ENCODE peak calls at places on chromosomes 13 and 19, in seven cellular contexts. U is HTR-8/SVneo; W is renal cortical epithelial cell; M is HS-5; F is retina; L is stimulated activated CD8-positive, alpha-beta memory T cell treated with anti-CD3 and anti-CD28 coated beads, Interleukin-2, amount 100 ng/mL, for 48 hours; R is brain microvascular endothelial cell. I is an unnamed sample.

GRCh38 chr13:35598790-35599369 is 122.4 kb upstream of the MAB21L1 start:
- DNase-seq in U (no peak), W (no peak), M (no peak), F (no peak), L (no peak), R (no peak), I (no peak)

GRCh38 chr13:74114202-74114601 is 20.0 kb downstream of the KLF12 start:
- DNase-seq in U (no peak), W (no peak), M (no peak), F (no peak), L (no peak), R (no peak), I (no peak)

GRCh38 chr13:113906566-113906965 is 42.7 kb upstream of the GAS6 start:
- DNase-seq in U (no peak), W (no peak), M (no peak), F (no peak), L (no peak), R (no peak), I (no peak)

GRCh38 chr19:47430041-47430802 is 10.9 kb upstream of the MEIS3 start:
- DNase-seq in U (no peak), W (no peak), M (no peak), F (peak), L (no peak), R (no peak), I (peak)

GRCh38 chr13:78638216-78638615 is 20.7 kb downstream of the OBI1 start:
- DNase-seq in U (no peak), W (no peak), M (no peak), F (no peak), L (no peak), R (no peak), I (no peak)

GRCh38 chr19:31107096-31107495 is 242.1 kb downstream of the TSHZ3 start:
- DNase-seq in U (no peak), W (no peak), M (no peak), F (no peak), L (no peak), R (no peak), I (no peak)

GRCh38 chr13:28321751-28322150 is 173.2 kb downstream of the FLT1 start:
- DNase-seq in U (no peak), W (no peak), M (no peak), F (no peak), L (no peak), R (no peak), I (no peak)

GRCh38 chr19:21328402-21328801 is 808 bp downstream of the ZNF708 start:
- DNase-seq in U (no peak), W (peak), M (peak), F (no peak), L (no peak), R (no peak), I (peak)

GRCh38 chr19:44813331-44814131 is 4.6 kb downstream of the BCAM start:
- DNase-seq in U (no peak), W (no peak), M (no peak), F (no peak), L (no peak), R (no peak), I (no peak)

GRCh38 chr19:11173516-11174155 is 18.1 kb upstream of the SPC24 start:
- DNase-seq in U (no peak), W (no peak), M (no peak), F (no peak), L (no peak), R (no peak), I (no peak)

GRCh38 chr13:101291216-101291615 is 125.1 kb downstream of the NALCN start:
- DNase-seq in U (no peak), W (no peak), M (no peak), F (no peak), L (no peak), R (no peak), I (no peak)

GRCh38 chr19:6761053-6761676 is 6.1 kb downstream of the SH2D3A start:
- DNase-seq in U (no peak), W (no peak), M (no peak), F (no peak), L (no peak), R (no peak), I (peak)

GRCh38 chr13:72643339-72643989 is 84.0 kb downstream of the MZT1 start:
- DNase-seq in U (no peak), W (peak), M (no peak), F (no peak), L (peak), R (peak), I (peak)

GRCh38 chr13:113903361-113903760 is 39.5 kb upstream of the GAS6 start:
- DNase-seq in U (no peak), W (no peak), M (no peak), F (no peak), L (no peak), R (peak), I (no peak)

GRCh38 chr19:55305491-55305890 is 19.6 kb downstream of the TMEM150B start:
- DNase-seq in U (peak), W (no peak), M (no peak), F (peak), L (no peak), R (no peak), I (peak)

GRCh38 chr19:19465436-19466070 is 49.8 kb downstream of the TSSK6 start:
- DNase-seq in U (no peak), W (no peak), M (no peak), F (no peak), L (no peak), R (no peak), I (no peak)

GRCh38 chr19:41364546-41365391 is 820 bp upstream of the B9D2 start:
- DNase-seq in U (no peak), W (no peak), M (no peak), F (no peak), L (no peak), R (no peak), I (no peak)

GRCh38 chr19:10228393-10228792 is 2.7 kb downstream of the S1PR2 start:
- DNase-seq in U (no peak), W (no peak), M (no peak), F (no peak), L (no peak), R (no peak), I (no peak)

GRCh38 chr13:48851707-48852106 is 124.0 kb upstream of the FNDC3A start:
- DNase-seq in U (no peak), W (no peak), M (no peak), F (no peak), L (no peak), R (no peak), I (no peak)

GRCh38 chr13:53242015-53242414 is 213.4 kb downstream of the OLFM4 start:
- DNase-seq in U (no peak), W (no peak), M (no peak), F (peak), L (no peak), R (no peak), I (peak)

GRCh38 chr13:40589285-40590109 is 76.9 kb downstream of the FOXO1 start:
- DNase-seq in U (peak), W (peak), M (peak), F (no peak), L (no peak), R (peak), I (peak)

GRCh38 chr13:46896346-46897138 is at the start of gene HTR2A:
- DNase-seq in U (no peak), W (peak), M (no peak), F (peak), L (no peak), R (peak), I (peak)

GRCh38 chr13:71118779-71119364 is 748.1 kb downstream of the DACH1 start:
- DNase-seq in U (no peak), W (no peak), M (no peak), F (no peak), L (no peak), R (no peak), I (no peak)

GRCh38 chr13:106407338-106407737 is 128.1 kb downstream of the EFNB2 start:
- DNase-seq in U (no peak), W (peak), M (no peak), F (no peak), L (no peak), R (no peak), I (no peak)

GRCh38 chr13:106151056-106151699 is 384.3 kb downstream of the EFNB2 start:
- DNase-seq in U (peak), W (peak), M (peak), F (no peak), L (no peak), R (peak), I (peak)

GRCh38 chr19:47322048-47322447 is 9.9 kb upstream of the C5AR2 start:
- DNase-seq in U (no peak), W (no peak), M (no peak), F (no peak), L (no peak), R (no peak), I (no peak)

GRCh38 chr13:91072511-91072910 is 275.0 kb upstream of the MIR17HG start:
- DNase-seq in U (no peak), W (peak), M (no peak), F (no peak), L (no peak), R (no peak), I (no peak)

GRCh38 chr19:14073925-14074838 is 1.6 kb downstream of the MISP3 start:
- DNase-seq in U (peak), W (no peak), M (peak), F (peak), L (no peak), R (no peak), I (no peak)

GRCh38 chr13:21717817-21718216 is 46.9 kb downstream of the FGF9 start:
- DNase-seq in U (no peak), W (peak), M (no peak), F (no peak), L (no peak), R (no peak), I (peak)

GRCh38 chr19:37977992-37978391 is 71.0 kb downstream of the SIPA1L3 start:
- DNase-seq in U (peak), W (peak), M (no peak), F (peak), L (no peak), R (peak), I (peak)

GRCh38 chr13:100674363-100674847 is at the start of gene TMTC4:
- DNase-seq in U (no peak), W (no peak), M (no peak), F (no peak), L (no peak), R (no peak), I (peak)

GRCh38 chr19:4366666-4367335 is 23.4 kb downstream of the MPND start:
- DNase-seq in U (no peak), W (no peak), M (no peak), F (no peak), L (no peak), R (no peak), I (no peak)

GRCh38 chr19:40686882-40687524 is 3.4 kb downstream of the NUMBL start:
- DNase-seq in U (no peak), W (no peak), M (no peak), F (no peak), L (no peak), R (no peak), I (no peak)

GRCh38 chr13:113141591-113141950 is 16.9 kb upstream of the PROZ start:
- DNase-seq in U (no peak), W (no peak), M (no peak), F (no peak), L (no peak), R (no peak), I (no peak)

GRCh38 chr13:25874907-25875306 is 176.9 kb downstream of the SHISA2 start:
- DNase-seq in U (no peak), W (no peak), M (no peak), F (no peak), L (peak), R (no peak), I (no peak)

GRCh38 chr19:5463959-5464358 is 8.7 kb downstream of the ZNRF4 start:
- DNase-seq in U (no peak), W (no peak), M (no peak), F (no peak), L (no peak), R (no peak), I (no peak)

GRCh38 chr13:98144501-98145350 is 1.8 kb downstream of the FARP1 start:
- DNase-seq in U (no peak), W (peak), M (no peak), F (peak), L (no peak), R (no peak), I (peak)

GRCh38 chr19:53177986-53178385 is 15.2 kb downstream of the ZNF665 start:
- DNase-seq in U (no peak), W (no peak), M (no peak), F (no peak), L (no peak), R (no peak), I (no peak)

GRCh38 chr19:42421591-42422031 is 5.6 kb downstream of the LIPE start:
- DNase-seq in U (no peak), W (no peak), M (no peak), F (no peak), L (no peak), R (no peak), I (no peak)

GRCh38 chr13:50065712-50066111 is 50.5 kb downstream of the KCNRG start:
- DNase-seq in U (no peak), W (no peak), M (no peak), F (no peak), L (no peak), R (no peak), I (no peak)

I was measured in neural progenitor cell.